ENCODE peak calls at places on chromosomes 7 and 10, in five cellular contexts. One of them, this sample, is unnamed.

GRCh38 chr10:124225468-124226270 is 132.3 kb upstream of the CHST15 start:
- DNase-seq in choroid plexus epithelial cell: no peak
- DNase-seq in heart left ventricle: no peak
- DNase-seq in spleen: no peak
- DNase-seq in IMR-90: no peak
- DNase-seq in this sample: no peak

GRCh38 chr10:59465089-59465488 is 102.7 kb upstream of the FAM13C start:
- DNase-seq in heart left ventricle: no peak
- DNase-seq in spleen: no peak
- DNase-seq in choroid plexus epithelial cell: peak; percentile 45
- DNase-seq in IMR-90: peak; percentile 53
- DNase-seq in this sample: no peak

GRCh38 chr10:132539894-132540293 is 2.3 kb downstream of the INPP5A start:
- DNase-seq in choroid plexus epithelial cell: peak; percentile 74
- DNase-seq in heart left ventricle: no peak
- DNase-seq in spleen: no peak
- DNase-seq in IMR-90: peak; percentile 75
- DNase-seq in this sample: no peak

GRCh38 chr7:78039791-78040776 is 241.5 kb downstream of the PHTF2 start:
- DNase-seq in spleen: peak; percentile 86
- DNase-seq in IMR-90: no peak
- DNase-seq in choroid plexus epithelial cell: peak; percentile 30
- DNase-seq in heart left ventricle: peak; percentile 29
- DNase-seq in this sample: peak; percentile 19

GRCh38 chr10:128549192-128549591 is 423.0 kb upstream of the MKI67 start:
- DNase-seq in heart left ventricle: no peak
- DNase-seq in IMR-90: no peak
- DNase-seq in choroid plexus epithelial cell: no peak
- DNase-seq in spleen: no peak
- DNase-seq in this sample: no peak

GRCh38 chr10:124151466-124152095 is 58.2 kb upstream of the CHST15 start:
- DNase-seq in IMR-90: no peak
- DNase-seq in spleen: peak; percentile 56
- DNase-seq in choroid plexus epithelial cell: no peak
- DNase-seq in heart left ventricle: no peak
- DNase-seq in this sample: no peak

GRCh38 chr7:149610441-149611011 is 112.9 kb upstream of the ZNF746 start:
- DNase-seq in IMR-90: no peak
- DNase-seq in heart left ventricle: no peak
- DNase-seq in choroid plexus epithelial cell: no peak
- DNase-seq in spleen: peak; percentile 3
- DNase-seq in this sample: no peak

GRCh38 chr7:124780056-124780455 is 14.5 kb upstream of the GPR37 start:
- DNase-seq in heart left ventricle: no peak
- DNase-seq in choroid plexus epithelial cell: no peak
- DNase-seq in IMR-90: no peak
- DNase-seq in spleen: no peak
- DNase-seq in this sample: no peak

GRCh38 chr7:174704-175103 is 17.7 kb upstream of the FAM20C start:
- DNase-seq in IMR-90: no peak
- DNase-seq in choroid plexus epithelial cell: no peak
- DNase-seq in heart left ventricle: no peak
- DNase-seq in spleen: no peak
- DNase-seq in this sample: no peak

GRCh38 chr7:48059706-48060105 is 24.4 kb downstream of the C7orf57 start:
- DNase-seq in heart left ventricle: no peak
- DNase-seq in spleen: no peak
- DNase-seq in IMR-90: no peak
- DNase-seq in choroid plexus epithelial cell: no peak
- DNase-seq in this sample: no peak

GRCh38 chr7:100604976-100605911 is 3.1 kb downstream of the PCOLCE start:
- DNase-seq in choroid plexus epithelial cell: no peak
- DNase-seq in IMR-90: no peak
- DNase-seq in spleen: peak; percentile 86
- DNase-seq in heart left ventricle: peak; percentile 46
- DNase-seq in this sample: peak; percentile 60

GRCh38 chr10:77290528-77291155 is 347.0 kb downstream of the KCNMA1 start:
- DNase-seq in heart left ventricle: no peak
- DNase-seq in choroid plexus epithelial cell: peak; percentile 86
- DNase-seq in spleen: no peak
- DNase-seq in IMR-90: peak; percentile 93
- DNase-seq in this sample: no peak

GRCh38 chr7:10646249-10646648 is 327.4 kb upstream of the PHF14 start:
- DNase-seq in spleen: no peak
- DNase-seq in IMR-90: no peak
- DNase-seq in choroid plexus epithelial cell: no peak
- DNase-seq in heart left ventricle: no peak
- DNase-seq in this sample: no peak

GRCh38 chr10:94320285-94320914 is 42.3 kb downstream of the NOC3L start:
- DNase-seq in IMR-90: peak; percentile 52
- DNase-seq in spleen: peak; percentile 83
- DNase-seq in heart left ventricle: peak; percentile 71
- DNase-seq in choroid plexus epithelial cell: peak; percentile 77
- DNase-seq in this sample: peak; percentile 56

GRCh38 chr10:78599122-78599853 is 469.5 kb upstream of the ZMIZ1 start:
- DNase-seq in heart left ventricle: no peak
- DNase-seq in spleen: no peak
- DNase-seq in IMR-90: no peak
- DNase-seq in choroid plexus epithelial cell: no peak
- DNase-seq in this sample: no peak

GRCh38 chr7:29989257-29989995 is at the start of gene SCRN1:
- DNase-seq in heart left ventricle: peak; percentile 55
- DNase-seq in IMR-90: peak; percentile 13
- DNase-seq in spleen: peak; percentile 88
- DNase-seq in choroid plexus epithelial cell: peak; percentile 34
- DNase-seq in this sample: peak; percentile 42

GRCh38 chr10:78579995-78580394 is 488.8 kb upstream of the ZMIZ1 start:
- DNase-seq in heart left ventricle: peak; percentile 79
- DNase-seq in IMR-90: no peak
- DNase-seq in spleen: no peak
- DNase-seq in choroid plexus epithelial cell: no peak
- DNase-seq in this sample: peak; percentile 78

GRCh38 chr7:111030358-111030735 is 60.6 kb upstream of the LRRN3 start:
- DNase-seq in heart left ventricle: no peak
- DNase-seq in spleen: no peak
- DNase-seq in choroid plexus epithelial cell: no peak
- DNase-seq in IMR-90: no peak
- DNase-seq in this sample: no peak

GRCh38 chr7:66281678-66282593 is 76.8 kb downstream of the TPST1 start:
- DNase-seq in choroid plexus epithelial cell: peak; percentile 95
- DNase-seq in heart left ventricle: peak; percentile 17
- DNase-seq in spleen: peak; percentile 67
- DNase-seq in IMR-90: peak; percentile 98
- DNase-seq in this sample: no peak

GRCh38 chr10:36236931-36237330 is 594.8 kb upstream of the FZD8 start:
- DNase-seq in choroid plexus epithelial cell: no peak
- DNase-seq in heart left ventricle: no peak
- DNase-seq in spleen: no peak
- DNase-seq in IMR-90: no peak
- DNase-seq in this sample: no peak

GRCh38 chr10:34323197-34323596 is 491.9 kb downstream of the PARD3 start:
- DNase-seq in IMR-90: peak; percentile 50
- DNase-seq in choroid plexus epithelial cell: peak; percentile 59
- DNase-seq in spleen: no peak
- DNase-seq in heart left ventricle: no peak
- DNase-seq in this sample: no peak

DNA sequence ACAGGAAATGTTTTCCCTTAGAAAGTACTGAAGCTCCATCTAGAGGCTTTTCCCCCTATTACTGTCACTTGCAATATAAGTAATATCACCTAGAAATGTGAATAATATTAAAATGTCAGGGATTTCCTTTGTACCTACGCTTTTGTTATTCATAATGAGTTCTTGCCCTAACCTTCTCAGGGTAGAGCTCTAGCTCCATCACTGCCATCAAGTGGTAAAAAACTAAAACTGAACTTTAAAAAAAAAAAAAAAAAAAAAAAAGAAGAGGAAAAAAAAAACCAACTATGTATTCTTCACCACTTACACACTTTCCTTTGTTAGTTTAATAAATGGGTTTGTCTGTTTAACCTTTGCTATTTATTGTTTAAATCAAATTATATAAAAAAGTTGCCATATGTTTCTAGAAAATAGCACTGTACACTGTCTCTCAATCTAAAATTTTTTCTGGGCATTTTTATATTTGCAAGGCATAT is 49.9 kb downstream of the DNAJC1 start:
- DNase-seq in heart left ventricle: no peak
- DNase-seq in IMR-90: peak; percentile 61
- DNase-seq in choroid plexus epithelial cell: peak; percentile 72
- DNase-seq in spleen: no peak
- DNase-seq in this sample: no peak
- TF ChIP-seq CTCF in heart left ventricle: peak; percentile 48
- TF ChIP-seq CTCF in IMR-90: peak; percentile 53
- TF ChIP-seq CTCF in choroid plexus epithelial cell: peak; percentile 58
- TF ChIP-seq CTCF in spleen: no peak
- TF ChIP-seq CTCF in this sample: peak; percentile 59

GRCh38 chr7:92609921-92610518 is 19.8 kb upstream of the FAM133B start:
- DNase-seq in spleen: no peak
- DNase-seq in IMR-90: peak; percentile 37
- DNase-seq in choroid plexus epithelial cell: peak; percentile 60
- DNase-seq in heart left ventricle: no peak
- DNase-seq in this sample: no peak
- TF ChIP-seq CTCF in spleen: no peak
- TF ChIP-seq CTCF in IMR-90: peak; percentile 32
- TF ChIP-seq CTCF in choroid plexus epithelial cell: peak; percentile 46
- TF ChIP-seq CTCF in heart left ventricle: peak; percentile 31
- TF ChIP-seq CTCF in this sample: peak; percentile 49

DNA sequence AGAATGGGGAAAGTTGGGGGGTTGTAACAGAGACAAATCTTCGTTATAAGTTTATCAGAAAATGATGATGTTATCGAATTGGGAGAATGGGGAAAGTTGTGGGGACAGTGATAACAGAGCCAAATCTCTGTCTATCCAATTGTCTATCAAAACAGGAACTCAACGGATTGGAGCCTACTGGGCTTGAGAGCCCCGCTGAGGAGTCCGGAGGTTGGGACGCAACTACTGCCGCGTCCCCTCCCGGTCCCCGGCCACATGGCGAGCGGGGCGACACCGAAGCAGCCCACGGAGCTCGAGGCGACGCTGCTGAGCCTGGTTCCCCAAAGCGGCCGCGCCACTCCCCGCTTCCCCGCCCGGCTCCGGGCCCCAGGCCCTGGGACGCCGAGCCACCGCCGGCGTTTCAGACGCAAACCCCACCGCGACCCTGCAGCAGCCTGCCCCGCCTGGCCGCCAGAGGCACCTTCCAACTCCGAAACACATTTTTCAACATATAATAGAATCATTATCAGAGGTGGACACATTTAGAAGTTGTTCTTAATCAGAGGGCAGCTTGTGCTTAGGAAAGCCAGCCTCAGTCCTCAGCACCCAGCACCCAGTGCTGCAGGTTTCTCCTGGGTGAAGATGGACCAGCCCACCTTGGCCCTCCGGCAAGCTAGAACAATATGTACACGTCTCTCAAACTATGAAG is 13.8 kb upstream of the RALA start:
- DNase-seq in choroid plexus epithelial cell: no peak
- DNase-seq in spleen: peak; percentile 80
- DNase-seq in heart left ventricle: peak; percentile 19
- DNase-seq in IMR-90: no peak
- DNase-seq in this sample: peak; percentile 33
- TF ChIP-seq CTCF in choroid plexus epithelial cell: peak; percentile 41
- TF ChIP-seq CTCF in spleen: no peak
- TF ChIP-seq CTCF in heart left ventricle: no peak
- TF ChIP-seq CTCF in IMR-90: no peak
- TF ChIP-seq CTCF in this sample: peak; percentile 33

DNA sequence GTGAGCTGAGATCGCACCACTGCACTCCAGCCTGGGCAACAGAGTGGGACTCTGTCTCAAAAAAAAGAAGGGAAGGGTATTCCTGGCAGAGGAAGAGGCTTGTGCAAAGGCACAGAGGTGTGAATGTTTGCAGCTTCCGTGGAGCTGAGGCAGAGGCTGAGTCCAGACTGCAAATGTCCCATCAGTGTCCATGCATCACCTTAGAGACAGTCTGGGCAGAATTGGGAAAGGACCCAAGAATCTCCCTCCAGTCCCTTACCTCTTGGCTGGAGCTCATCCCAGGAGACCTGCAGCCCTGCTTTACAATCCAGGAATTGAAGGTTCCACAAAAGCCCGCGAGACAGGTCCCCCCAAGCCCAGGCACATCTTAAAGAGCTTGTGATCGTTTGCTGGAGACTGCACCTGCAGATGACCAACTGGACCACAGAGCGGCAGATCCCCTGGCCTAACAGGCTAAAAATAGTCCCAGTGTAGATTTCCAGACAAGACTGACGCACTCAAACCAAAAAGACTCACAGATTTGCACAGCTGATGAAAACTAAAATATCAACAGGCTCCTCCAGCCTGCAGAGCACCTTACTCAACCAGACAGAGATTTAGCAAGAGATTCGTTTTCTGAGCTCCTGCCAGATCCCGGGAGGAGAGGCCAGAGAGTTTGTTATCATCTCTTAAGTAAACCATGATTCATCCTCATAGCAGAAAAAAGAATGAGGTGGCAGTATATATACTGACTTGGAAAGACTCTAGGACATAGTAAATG is 22.9 kb upstream of the NANOS1 start:
- DNase-seq in spleen: no peak
- DNase-seq in heart left ventricle: no peak
- DNase-seq in IMR-90: peak; percentile 100
- DNase-seq in choroid plexus epithelial cell: peak; percentile 99
- DNase-seq in this sample: no peak
- TF ChIP-seq CTCF in spleen: no peak
- TF ChIP-seq CTCF in heart left ventricle: no peak
- TF ChIP-seq CTCF in IMR-90: peak; percentile 3
- TF ChIP-seq CTCF in choroid plexus epithelial cell: peak; percentile 27
- TF ChIP-seq CTCF in this sample: no peak

GRCh38 chr10:102310356-102311024 is 65.2 kb downstream of the GBF1 start:
- DNase-seq in choroid plexus epithelial cell: peak; percentile 74
- DNase-seq in spleen: no peak
- DNase-seq in heart left ventricle: no peak
- DNase-seq in IMR-90: peak; percentile 66
- DNase-seq in this sample: no peak
- TF ChIP-seq CTCF in choroid plexus epithelial cell: no peak
- TF ChIP-seq CTCF in spleen: no peak
- TF ChIP-seq CTCF in heart left ventricle: no peak
- TF ChIP-seq CTCF in IMR-90: no peak
- TF ChIP-seq CTCF in this sample: no peak

DNA sequence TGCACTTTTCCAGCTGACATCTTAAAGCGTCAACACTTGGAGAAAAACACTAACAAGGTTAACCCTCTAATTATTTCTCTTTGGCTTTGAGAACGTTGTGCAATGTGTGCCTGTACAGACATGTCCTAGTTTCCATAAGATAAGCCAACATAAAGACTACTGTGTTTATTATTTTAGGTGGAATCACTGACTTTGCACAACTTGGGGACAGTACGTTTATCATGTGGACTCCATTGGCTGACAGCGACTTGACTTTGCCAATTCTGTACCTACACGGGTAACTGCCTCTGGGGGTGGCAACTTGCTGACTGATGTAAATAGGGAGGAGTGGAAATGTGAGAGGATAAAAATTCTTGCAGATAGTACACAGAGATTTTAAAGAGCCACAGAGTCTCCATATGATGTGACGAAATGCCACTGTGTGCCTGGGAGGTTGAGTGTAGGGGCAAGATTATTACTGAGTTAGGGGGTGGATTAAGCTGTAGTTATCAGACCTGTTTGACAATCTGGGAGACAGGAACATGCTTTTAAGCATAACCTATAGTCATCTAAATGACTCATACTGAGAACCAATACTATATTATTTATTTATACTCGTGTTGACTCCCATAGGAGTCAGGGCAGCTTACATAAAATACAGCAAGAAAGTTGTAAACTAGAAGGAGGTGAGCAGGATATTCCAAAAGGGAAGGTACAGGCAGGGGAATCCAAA is 21.0 kb downstream of the SLC13A4 start:
- DNase-seq in IMR-90: peak; percentile 64
- DNase-seq in heart left ventricle: no peak
- DNase-seq in choroid plexus epithelial cell: no peak
- DNase-seq in spleen: no peak
- DNase-seq in this sample: no peak
- TF ChIP-seq CTCF in IMR-90: no peak
- TF ChIP-seq CTCF in heart left ventricle: no peak
- TF ChIP-seq CTCF in choroid plexus epithelial cell: no peak
- TF ChIP-seq CTCF in spleen: no peak
- TF ChIP-seq CTCF in this sample: no peak